ENCODE peak calls at places on chromosomes 6 and 20, in seven cellular contexts. N is fibroblast of mammary gland, B is endothelial cell of umbilical vein, C is lung, I is body of pancreas, Q is left ventricle myocardium inferior, T is hepatocyte. U is an unnamed sample.

GRCh38 chr6:26342106-26342999 is 22.6 kb upstream of the BTN3A2 start:
- DNase-seq in N (peak), B (no peak), C (no peak), I (no peak), Q (no peak), T (no peak), U (peak)

GRCh38 chr6:138382498-138383265 is 5.0 kb downstream of the SMIM28 start:
- DNase-seq in N (no peak), B (no peak), C (no peak), I (no peak), Q (no peak), T (no peak), U (no peak)

GRCh38 chr20:63497946-63498935 is 642 bp downstream of the EEF1A2 start:
- DNase-seq in N (peak), B (no peak), C (no peak), I (peak), Q (peak), T (peak), U (no peak)

GRCh38 chr20:45971675-45972499 is at the start of gene ZNF335:
- DNase-seq in N (peak), B (peak), C (peak), I (peak), Q (peak), T (peak), U (peak)

GRCh38 chr20:10448270-10449156 is 13.4 kb downstream of the SLX4IP start:
- DNase-seq in N (peak), B (no peak), C (no peak), I (no peak), Q (no peak), T (no peak), U (no peak)

GRCh38 chr6:1052262-1052661 is 259.6 kb upstream of the FOXQ1 start:
- DNase-seq in N (no peak), B (no peak), C (no peak), I (no peak), Q (no peak), T (no peak), U (no peak)

GRCh38 chr6:16160794-16161193 is 31.9 kb downstream of the MYLIP start:
- DNase-seq in N (no peak), B (no peak), C (no peak), I (no peak), Q (no peak), T (no peak), U (no peak)

GRCh38 chr6:126919947-126920346 is 198.5 kb upstream of the RSPO3 start:
- DNase-seq in N (peak), B (peak), C (no peak), I (peak), Q (no peak), T (peak), U (no peak)

GRCh38 chr6:112956696-112957525 is 609.8 kb downstream of the RFPL4B start:
- DNase-seq in N (peak), B (peak), C (no peak), I (no peak), Q (no peak), T (peak), U (no peak)

GRCh38 chr6:147820520-147820919 is 312.0 kb downstream of the SAMD5 start:
- DNase-seq in N (no peak), B (no peak), C (no peak), I (no peak), Q (no peak), T (no peak), U (no peak)

GRCh38 chr20:22490287-22491187 is 93.8 kb downstream of the FOXA2 start:
- DNase-seq in N (peak), B (no peak), C (peak), I (peak), Q (no peak), T (peak), U (no peak)
- TF ChIP-seq CTCF in N (no peak), B (no peak), C (no peak), I (peak), Q (no peak), T (peak), U (no peak)

GRCh38 chr6:135852775-135853174 is 1.3 kb downstream of the PDE7B start:
- DNase-seq in N (peak), B (no peak), C (no peak), I (no peak), Q (no peak), T (no peak), U (no peak)
- H3K4me3 ChIP-seq in N (peak), B (no peak), C (no peak), I (no peak), Q (peak), T (peak), U (no peak)

GRCh38 chr6:39102024-39102820 is 12.8 kb downstream of the SAYSD1 start:
- DNase-seq in N (peak), B (peak), C (no peak), I (peak), Q (peak), T (peak), U (peak)
- TF ChIP-seq CTCF in N (peak), B (peak), C (no peak), I (peak), Q (peak), T (peak), U (peak)

GRCh38 chr6:37785002-37785687 is 34.4 kb upstream of the ZFAND3 start:
- DNase-seq in N (no peak), B (no peak), C (no peak), I (no peak), Q (no peak), T (no peak), U (no peak)

GRCh38 chr6:37783025-37783825 is 36.3 kb upstream of the ZFAND3 start:
- DNase-seq in N (peak), B (no peak), C (no peak), I (no peak), Q (peak), T (peak), U (no peak)

GRCh38 chr6:37785688-37786270 is 33.7 kb upstream of the ZFAND3 start:
- DNase-seq in N (peak), B (no peak), C (no peak), I (no peak), Q (no peak), T (no peak), U (no peak)

GRCh38 chr6:37783831-37784584 is 35.5 kb upstream of the ZFAND3 start:
- DNase-seq in N (peak), B (peak), C (no peak), I (peak), Q (peak), T (peak), U (no peak)

GRCh38 chr6:37784585-37784967 is 35.0 kb upstream of the ZFAND3 start:
- DNase-seq in N (peak), B (no peak), C (no peak), I (no peak), Q (no peak), T (no peak), U (no peak)
- H3K4me3 ChIP-seq in N (peak), B (no peak), C (no peak), I (no peak), Q (peak), T (no peak), U (no peak)

GRCh38 chr6:7107578-7108195 is at the start of gene RREB1:
- DNase-seq in N (peak), B (peak), C (peak), I (peak), Q (peak), T (peak), U (peak)

GRCh38 chr6:7104752-7105151 is 3.0 kb upstream of the RREB1 start:
- DNase-seq in N (no peak), B (no peak), C (no peak), I (no peak), Q (no peak), T (no peak), U (no peak)

GRCh38 chr6:7108196-7108963 is 619 bp downstream of the RREB1 start:
- DNase-seq in N (peak), B (peak), C (peak), I (peak), Q (peak), T (peak), U (peak)

GRCh38 chr6:7106215-7106751 is 1.5 kb upstream of the RREB1 start:
- DNase-seq in N (peak), B (no peak), C (no peak), I (peak), Q (no peak), T (peak), U (no peak)

DNA sequence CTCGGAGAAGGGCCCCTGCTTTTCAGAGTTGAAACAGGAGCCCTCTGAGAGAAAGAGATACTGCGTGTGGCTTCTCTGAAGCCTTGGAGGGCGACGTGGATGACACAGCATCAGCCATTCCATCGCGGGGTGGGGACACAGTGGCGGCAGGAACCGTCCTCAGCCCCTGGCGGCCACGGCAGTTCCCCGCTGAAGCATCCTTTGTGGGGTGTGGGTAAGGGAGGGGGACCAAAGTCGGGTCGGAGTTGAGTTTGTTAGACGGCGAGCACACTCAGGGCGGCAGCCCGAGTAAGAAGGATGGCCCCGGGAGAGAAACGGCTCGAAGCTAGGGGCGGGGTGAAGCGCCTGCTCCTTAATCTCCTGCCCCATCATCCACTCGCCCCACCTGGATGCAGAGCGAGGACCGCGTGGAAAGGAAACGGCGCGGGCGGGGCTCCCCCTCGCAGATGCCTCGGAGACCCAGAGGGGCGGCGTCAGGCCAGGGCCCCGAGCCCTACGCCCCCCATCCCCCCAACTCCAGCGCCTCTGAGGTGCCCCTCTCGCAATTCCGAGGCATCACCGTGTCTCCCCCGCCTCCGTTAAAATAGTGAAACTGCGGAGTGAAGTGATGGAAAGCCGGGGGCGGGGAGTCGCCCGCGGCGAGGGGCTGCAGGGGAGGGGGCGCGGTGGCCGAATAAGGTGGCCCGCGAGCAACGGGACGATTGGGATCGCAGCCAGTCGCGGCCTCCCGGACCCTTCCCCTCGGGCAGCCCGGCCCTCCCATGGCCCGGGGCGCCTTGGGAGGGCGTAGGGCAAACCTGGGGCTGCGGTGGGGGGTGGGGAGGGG is 796 bp upstream of the RREB1 start:
- DNase-seq in N (no peak), B (no peak), C (peak), I (peak), Q (peak), T (peak), U (peak)
- TF ChIP-seq CTCF in N (peak), B (peak), C (no peak), I (no peak), Q (peak), T (peak), U (peak)